ENCODE peak calls at places on chromosomes 4 and X, in seven cellular contexts. R is astrocyte of the spinal cord, X is testis, O is heart right ventricle, F is cardiac fibroblast, J is right lobe of liver, B is psoas muscle. U is an unnamed sample.

GRCh38 chr4:1192091-1192492 is 19.7 kb upstream of the SPON2 start:
- DNase-seq in B (peak; percentile 91), R (peak; percentile 96), O (peak; percentile 76), F (peak; percentile 97), J (peak; percentile 86), X (peak; percentile 90), U (peak; percentile 97)

GRCh38 chrX:49915352-49916222 is 6.8 kb upstream of the CLCN5 start:
- DNase-seq in J (no peak), O (no peak), X (peak; percentile 54), F (peak; percentile 74), R (peak; percentile 47), B (no peak), U (peak; percentile 73)

GRCh38 chrX:30308263-30309138 is 689 bp downstream of the NR0B1 start:
- DNase-seq in R (peak; percentile 13), B (peak; percentile 48), F (peak; percentile 16), X (peak; percentile 33), O (no peak), J (no peak), U (peak; percentile 7)

GRCh38 chrX:6614516-6614915 is 79.6 kb upstream of the VCX3A start:
- DNase-seq in R (no peak), B (no peak), O (no peak), J (no peak), X (no peak), F (no peak), U (no peak)

GRCh38 chrX:17032351-17032750 is 85.9 kb downstream of the REPS2 start:
- DNase-seq in B (no peak), R (peak; percentile 91), O (no peak), F (peak; percentile 88), J (no peak), X (no peak), U (peak; percentile 78)

GRCh38 chr4:65968873-65969272 is 298.6 kb upstream of the EPHA5 start:
- DNase-seq in X (no peak), O (no peak), R (peak; percentile 40), F (peak; percentile 71), B (no peak), J (no peak), U (peak; percentile 71)

GRCh38 chr4:142191901-142192300 is 555.5 kb downstream of the IL15 start:
- DNase-seq in X (no peak), R (no peak), F (no peak), O (no peak), B (no peak), J (no peak), U (no peak)

GRCh38 chr4:87937523-87937922 is 38.0 kb upstream of the SPP1 start:
- DNase-seq in F (no peak), R (no peak), X (no peak), O (no peak), B (no peak), J (no peak), U (no peak)

GRCh38 chr4:15784959-15785634 is 7.0 kb downstream of the CD38 start:
- DNase-seq in B (no peak), R (no peak), J (no peak), F (no peak), X (no peak), O (no peak), U (no peak)

DNA sequence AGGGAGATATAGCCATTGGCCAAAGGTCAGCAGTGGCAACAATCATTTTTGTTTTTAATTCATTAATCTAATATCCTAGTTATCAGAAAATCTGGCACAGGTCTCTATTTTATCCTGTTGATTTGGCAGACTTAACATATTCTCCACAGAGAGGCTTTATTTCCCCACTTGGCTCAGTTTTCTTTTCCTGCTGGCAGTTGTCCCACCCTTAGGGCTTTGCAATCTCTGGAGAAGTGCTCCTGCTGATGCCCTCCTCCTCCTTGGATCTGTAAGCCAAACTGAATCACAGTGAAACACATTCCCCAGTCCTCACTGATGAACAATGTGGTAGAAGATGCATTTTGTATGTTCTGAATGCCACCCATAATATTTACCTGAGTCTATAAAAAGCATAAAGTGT is 889.7 kb downstream of the PDHA2 start:
- DNase-seq in F (peak; percentile 44), O (no peak), J (no peak), B (no peak), X (no peak), R (peak; percentile 51), U (peak; percentile 43)
- H3K4me3 ChIP-seq in F (no peak overlapping the region), O (no peak overlapping the region), J (no peak overlapping the region), B (no peak overlapping the region), X (no peak overlapping the region), R (no peak overlapping the region), U (no peak overlapping the region)

DNA sequence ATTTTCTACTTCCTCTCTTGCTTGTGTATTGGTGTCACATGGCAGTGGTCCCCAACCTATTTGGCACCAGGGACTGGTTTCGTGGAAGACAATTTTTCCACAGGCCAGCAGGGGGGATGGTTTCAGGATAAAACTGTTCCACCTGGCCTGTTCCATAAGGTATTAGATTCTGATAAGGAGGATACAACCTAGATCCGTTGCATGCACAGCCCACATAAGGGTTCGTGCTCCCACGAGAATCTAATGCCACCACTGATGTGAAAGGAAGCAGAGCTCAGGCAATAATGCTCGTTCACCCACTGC is 38.3 kb downstream of the SEC31A start:
- DNase-seq in X (no peak), F (no peak), J (no peak), B (no peak), R (no peak), O (no peak), U (no peak)
- TF ChIP-seq CTCF in X (no peak), F (no peak), J (no peak), B (no peak), R (peak; percentile 14), O (no peak), U (no peak)

GRCh38 chr4:110310795-110311194 is 112.4 kb upstream of the ELOVL6 start:
- DNase-seq in O (no peak), X (no peak), F (no peak), J (no peak), B (no peak), R (no peak), U (no peak)

GRCh38 chr4:110305455-110305854 is 107.0 kb upstream of the ELOVL6 start:
- DNase-seq in X (no peak), J (no peak), B (no peak), R (no peak), F (no peak), O (no peak), U (no peak)

GRCh38 chr4:110306363-110306762 is 107.9 kb upstream of the ELOVL6 start:
- DNase-seq in O (no peak), F (peak; percentile 9), B (no peak), X (no peak), R (peak; percentile 59), J (no peak), U (no peak)

DNA sequence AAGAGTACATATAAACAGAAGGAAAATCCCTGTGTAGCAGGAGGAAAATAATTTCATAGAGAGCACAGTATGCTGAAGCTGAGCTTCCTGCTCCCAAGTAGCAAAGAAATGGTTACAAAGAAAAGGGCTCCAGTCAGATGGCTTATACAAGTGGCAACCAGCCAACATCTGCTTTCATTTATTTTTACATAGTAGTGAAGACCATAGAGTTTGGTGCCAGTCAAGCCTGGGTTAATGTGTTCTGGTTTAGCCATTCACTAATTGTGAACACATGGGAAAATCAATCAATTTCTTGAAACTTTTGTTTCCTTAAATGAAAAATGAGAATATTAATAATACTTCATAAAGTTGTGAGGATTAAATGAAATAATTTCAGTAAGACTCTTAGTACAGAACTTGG is 111.3 kb upstream of the ELOVL6 start:
- DNase-seq in F (peak; percentile 25), X (no peak), R (peak; percentile 64), O (no peak), J (no peak), B (no peak), U (peak; percentile 4)
- H3K4me3 ChIP-seq in F (no peak overlapping the region), X (no peak overlapping the region), R (no peak overlapping the region), O (no peak overlapping the region), J (no peak overlapping the region), B (no peak overlapping the region), U (no peak overlapping the region)

GRCh38 chr4:41883988-41884737 is 51.1 kb upstream of the TMEM33 start:
- DNase-seq in R (no peak), B (no peak), J (no peak), O (no peak), F (no peak), X (no peak), U (no peak)
- TF ChIP-seq CTCF in R (no peak), B (no peak), J (no peak), O (no peak), F (no peak), X (no peak), U (no peak)

DNA sequence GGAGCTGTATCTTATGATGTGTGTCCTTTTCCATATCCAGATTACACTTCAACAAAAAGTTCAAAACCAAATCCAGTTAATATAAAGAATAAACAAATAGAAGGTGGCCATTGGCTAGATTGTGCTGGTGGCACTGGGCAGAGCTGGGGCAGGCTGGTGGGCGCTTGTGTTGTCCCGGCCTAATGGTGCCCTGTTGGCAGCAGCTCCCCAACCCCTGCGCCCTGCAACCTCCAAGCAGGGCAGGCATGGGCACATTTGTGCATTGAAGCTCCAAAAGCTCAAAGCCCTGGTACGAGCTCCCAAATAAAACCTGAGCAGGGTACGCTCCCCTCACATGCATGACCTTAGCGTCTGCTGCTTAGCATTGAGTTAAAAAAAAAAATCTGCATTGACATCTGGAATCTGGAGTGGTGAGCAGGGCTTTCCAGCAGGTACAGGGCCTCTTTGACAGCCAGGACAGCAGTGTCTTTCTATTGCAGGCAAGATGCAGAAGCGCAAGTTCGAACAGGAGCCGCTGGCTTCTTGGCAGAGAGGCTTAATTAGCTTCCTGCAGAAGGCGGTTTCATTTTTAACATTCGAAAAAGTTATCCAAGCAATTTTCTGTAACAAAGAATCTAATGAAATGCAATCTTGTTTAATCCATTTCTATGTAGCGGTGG is 25.9 kb upstream of the NYX start:
- DNase-seq in J (no peak), O (no peak), R (no peak), B (no peak), X (no peak), F (no peak), U (no peak)
- H3K4me3 ChIP-seq in J (no peak overlapping the region), O (no peak overlapping the region), R (no peak overlapping the region), B (peak overlapping the region; percentile 33), X (no peak overlapping the region), F (no peak overlapping the region), U (no peak overlapping the region)

GRCh38 chr4:68176904-68177303 is 47.2 kb upstream of the TMPRSS11F start:
- DNase-seq in X (no peak), B (no peak), F (no peak), R (no peak), J (no peak), O (no peak), U (no peak)

GRCh38 chr4:68180858-68181531 is 51.3 kb upstream of the TMPRSS11F start:
- DNase-seq in J (no peak), X (no peak), O (no peak), F (peak; percentile 15), B (no peak), R (peak; percentile 13), U (peak; percentile 44)

GRCh38 chr4:68176500-68176899 is 46.8 kb upstream of the TMPRSS11F start:
- DNase-seq in B (no peak), F (peak; percentile 2), J (no peak), X (no peak), O (no peak), R (no peak), U (peak; percentile 3)

GRCh38 chr4:68175562-68176155 is 46.0 kb upstream of the TMPRSS11F start:
- DNase-seq in R (peak; percentile 70), O (no peak), X (peak; percentile 65), B (no peak), J (no peak), F (peak; percentile 71), U (peak; percentile 76)
- TF ChIP-seq CTCF in R (peak; percentile 74), O (no peak), X (no peak), B (peak; percentile 22), J (peak; percentile 67), F (peak; percentile 67), U (peak; percentile 80)

GRCh38 chrX:12979011-12979629 is 4.2 kb downstream of the TMSB4X start:
- DNase-seq in R (no peak), B (no peak), O (no peak), X (no peak), F (no peak), J (no peak), U (no peak)
- H3K4me3 ChIP-seq in R (no peak overlapping the region), B (no peak overlapping the region), O (no peak overlapping the region), X (no peak overlapping the region), F (no peak overlapping the region), J (no peak overlapping the region), U (no peak overlapping the region)